ENCODE peak calls at places on chromosome 5, in nine cellular contexts. W is GM12865, A is NCI-H526 treated with DMSO at 0.1 percent for 48 hours, E is HFFc6, V is Calu3, M is cortex of kidney, Z is endodermal cell, F is NAMALWA, S is ACHN. G is an unnamed sample.

GRCh38 chr5:133075572-133076536 is 24.0 kb downstream of the HSPA4 start:
- DNase-seq in W (no peak), V (no peak), S (no peak), Z (no peak), E (peak), F (no peak), M (no peak), A (no peak), G (no peak)

GRCh38 chr5:1494780-1495524 is 28.8 kb downstream of the LPCAT1 start:
- DNase-seq in V (no peak), A (no peak), F (no peak), Z (no peak), E (no peak), W (peak), S (no peak), M (no peak), G (peak)

GRCh38 chr5:124662261-124662781 is 84.1 kb downstream of the ZNF608 start:
- DNase-seq in F (no peak), M (no peak), W (no peak), Z (peak), V (peak), S (peak), E (no peak), A (peak), G (no peak)

GRCh38 chr5:67066815-67067214 is 129.8 kb downstream of the CD180 start:
- DNase-seq in F (no peak), M (no peak), Z (no peak), E (no peak), S (no peak), W (no peak), A (no peak), V (peak), G (no peak)

GRCh38 chr5:160169326-160169725 is 50.1 kb upstream of the PWWP2A start:
- DNase-seq in M (no peak), S (peak), V (no peak), E (peak), F (no peak), A (no peak), W (no peak), Z (no peak), G (no peak)

GRCh38 chr5:42889311-42889933 is 77.7 kb upstream of the SELENOP start:
- DNase-seq in V (peak), S (peak), W (peak), Z (peak), F (peak), M (no peak), A (peak), E (peak), G (peak)

GRCh38 chr5:94562327-94562971 is 56.0 kb downstream of the KIAA0825 start:
- DNase-seq in F (no peak), E (no peak), S (peak), W (no peak), A (no peak), V (no peak), Z (no peak), M (no peak), G (no peak)

GRCh38 chr5:98769006-98769255 is 4.5 kb upstream of the RGMB start:
- DNase-seq in V (peak), W (no peak), A (no peak), E (no peak), M (no peak), S (peak), Z (peak), F (no peak), G (no peak)

GRCh38 chr5:63262191-63262981 is 683.8 kb downstream of the LRRC70 start:
- DNase-seq in M (no peak), E (peak), Z (no peak), W (no peak), S (no peak), V (no peak), A (no peak), F (no peak), G (no peak)

GRCh38 chr5:31937226-31937625 is 236.9 kb downstream of the GOLPH3 start:
- DNase-seq in V (no peak), M (no peak), E (no peak), S (no peak), W (no peak), Z (no peak), F (no peak), A (no peak), G (no peak)

GRCh38 chr5:77852514-77853352 is 76.6 kb upstream of the TBCA start:
- DNase-seq in W (peak), V (no peak), S (peak), F (peak), M (no peak), Z (peak), A (no peak), E (peak), G (peak)